ENCODE peak calls at places on chromosome 10, in six cellular contexts. Q, N, K, O, Y and Z are unnamed samples.

GRCh38 chr10:72729528-72729927 is 37.6 kb downstream of the MCU start:
- DNase-seq in K (no peak), Y (no peak), Q (no peak), N (no peak), O (peak), Z (no peak)

GRCh38 chr10:10967029-10967428 is 50.6 kb upstream of the CELF2 start:
- DNase-seq in N (no peak), Q (no peak), O (no peak), K (no peak), Y (peak), Z (no peak)

GRCh38 chr10:29916669-29917068 is 142.7 kb downstream of the JCAD start:
- DNase-seq in Y (no peak), O (no peak), N (no peak), Q (no peak), K (no peak), Z (no peak)

GRCh38 chr10:121936295-121936694 is 8.5 kb upstream of the ATE1 start:
- DNase-seq in O (no peak), K (no peak), Q (no peak), N (no peak), Y (no peak), Z (no peak)

GRCh38 chr10:72319416-72320254 is 35.1 kb downstream of the DNAJB12 start:
- DNase-seq in N (peak), Y (peak), Q (peak), O (peak), K (peak), Z (peak)

GRCh38 chr10:113473851-113474250 is 79.0 kb upstream of the HABP2 start:
- DNase-seq in Y (no peak), K (no peak), N (no peak), Q (no peak), O (no peak), Z (no peak)

GRCh38 chr10:102233997-102234396 is 7.3 kb downstream of the PITX3 start:
- DNase-seq in Y (no peak), N (no peak), Q (no peak), O (no peak), K (no peak), Z (no peak)

GRCh38 chr10:71398991-71399375 is 2.3 kb downstream of the CDH23 start:
- DNase-seq in K (no peak), Y (no peak), Q (no peak), O (no peak), N (peak), Z (no peak)

GRCh38 chr10:77905086-77905735 is 21.3 kb downstream of the DLG5 start:
- DNase-seq in Q (no peak), N (no peak), O (no peak), Y (no peak), K (no peak), Z (no peak)

GRCh38 chr10:63496561-63496960 is 24.6 kb upstream of the REEP3 start:
- DNase-seq in O (no peak), N (no peak), K (no peak), Y (no peak), Q (no peak), Z (no peak)

GRCh38 chr10:63515002-63515763 is 6.0 kb upstream of the REEP3 start:
- DNase-seq in K (peak), Q (peak), O (peak), Y (no peak), N (no peak), Z (peak)

GRCh38 chr10:94286898-94287297 is 75.8 kb downstream of the NOC3L start:
- DNase-seq in N (no peak), Y (no peak), O (peak), K (no peak), Q (peak), Z (peak)

GRCh38 chr10:78341953-78342614 is 308.4 kb downstream of the RPS24 start:
- DNase-seq in Y (peak), O (no peak), K (no peak), Q (no peak), N (peak), Z (no peak)

GRCh38 chr10:119313645-119314044 is 106.3 kb downstream of the GRK5 start:
- DNase-seq in K (no peak), O (no peak), Q (no peak), N (no peak), Y (no peak), Z (no peak)

GRCh38 chr10:101781984-101782810 is 1.0 kb downstream of the NPM3 start:
- DNase-seq in K (no peak), Y (no peak), N (peak), Q (no peak), O (no peak), Z (no peak)

GRCh38 chr10:58695022-58695421 is 182.3 kb downstream of the BICC1 start:
- DNase-seq in K (no peak), N (no peak), O (no peak), Y (no peak), Q (peak), Z (no peak)

GRCh38 chr10:86287966-86288579 is 78.5 kb downstream of the GRID1 start:
- DNase-seq in O (no peak), Y (peak), N (no peak), Q (no peak), K (no peak), Z (no peak)

DNA sequence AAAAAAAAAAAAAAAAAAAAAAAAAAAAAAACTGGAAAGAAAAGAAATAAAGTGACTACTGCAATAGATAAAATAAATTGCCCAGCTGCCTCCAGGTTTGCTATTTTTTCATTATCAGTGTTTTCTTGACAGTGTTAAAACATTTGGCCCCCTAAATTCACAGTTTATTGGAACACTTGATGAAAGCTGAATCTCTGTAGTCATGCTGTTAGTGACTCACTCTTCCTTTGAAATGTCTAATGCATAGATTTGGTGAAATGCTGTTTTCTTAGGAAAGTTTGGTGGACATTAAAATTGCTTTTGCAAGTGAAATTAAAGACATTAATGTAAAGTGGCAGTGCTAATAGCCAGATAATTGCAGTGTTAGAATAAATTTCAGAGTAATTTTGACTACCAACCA is 785.2 kb downstream of the NRG3 start:
- DNase-seq in N (no peak), Y (no peak), O (no peak), Q (no peak), K (no peak), Z (peak)
- H3K4me3 ChIP-seq in N (no peak), Y (no peak), O (no peak), Q (no peak), K (no peak), Z (no peak)

GRCh38 chr10:35448687-35449662 is 112.7 kb downstream of the CCNY start:
- DNase-seq in Q (no peak), N (no peak), K (no peak), Y (no peak), O (peak), Z (peak)
- H3K4me3 ChIP-seq in Q (no peak), N (peak), K (no peak), Y (no peak), O (no peak), Z (no peak)

DNA sequence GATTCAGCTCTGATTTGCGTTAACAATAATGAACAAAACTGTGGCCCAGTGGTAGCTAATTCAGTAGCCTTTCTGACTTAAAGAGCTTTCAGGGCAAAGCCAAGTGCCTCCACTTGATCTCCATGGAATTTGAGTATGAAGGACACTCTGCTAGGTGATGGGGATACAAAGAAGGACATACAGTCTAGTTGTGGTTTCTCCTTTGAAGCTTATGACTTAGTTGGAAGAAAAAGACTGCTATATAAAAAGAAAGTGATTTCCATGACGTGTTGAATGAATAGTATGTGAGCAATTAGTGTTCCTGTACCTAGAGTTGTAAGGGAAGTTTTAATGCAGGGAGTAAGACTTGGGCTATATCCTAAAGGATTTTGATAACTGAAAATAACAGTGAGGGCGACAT is 8.3 kb downstream of the PDCD4 start:
- DNase-seq in N (no peak), O (no peak), Y (no peak), Q (no peak), K (no peak), Z (no peak)
- H3K4me3 ChIP-seq in N (no peak), O (no peak), Y (no peak), Q (no peak), K (no peak), Z (no peak)

DNA sequence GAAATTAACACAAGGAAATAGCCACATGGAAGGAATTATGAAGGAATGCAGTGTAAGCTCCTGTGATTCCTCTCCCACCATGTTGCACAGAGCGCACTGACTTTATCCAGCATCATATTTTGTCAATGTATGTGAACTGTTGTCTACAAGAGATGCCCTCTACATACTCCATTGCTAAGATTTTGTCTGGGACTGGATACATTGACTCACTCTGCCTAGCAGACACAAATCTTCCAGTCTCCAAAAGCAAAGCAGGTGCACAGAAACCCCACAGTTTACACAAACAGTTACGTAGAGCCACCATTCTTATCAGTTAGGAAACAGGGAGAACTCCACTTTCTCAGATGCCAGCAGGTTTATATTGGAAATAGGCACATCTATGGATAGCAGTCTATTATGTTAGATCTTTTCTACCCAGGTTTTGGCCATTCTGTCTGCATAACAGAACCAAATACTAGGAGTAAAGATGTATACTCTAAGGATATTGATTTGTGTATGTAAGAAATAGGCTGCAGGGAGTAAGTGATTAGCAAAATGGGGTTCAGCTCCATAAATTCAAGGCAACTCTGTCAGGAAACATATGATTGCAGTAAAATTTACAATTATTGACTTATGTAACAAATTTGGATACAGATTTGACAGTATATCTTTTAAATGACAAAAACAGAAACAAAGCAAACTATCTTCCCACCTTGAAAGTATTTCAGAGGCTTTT is 1.5 kb downstream of the AKR1C2 start:
- DNase-seq in K (no peak), N (no peak), Y (no peak), Q (no peak), O (no peak), Z (no peak)
- H3K4me3 ChIP-seq in K (no peak), N (peak), Y (no peak), Q (no peak), O (no peak), Z (peak)

GRCh38 chr10:62048919-62049636 is 147.6 kb downstream of the ARID5B start:
- DNase-seq in O (peak), K (peak), Y (peak), Q (peak), N (peak), Z (peak)
- H3K4me3 ChIP-seq in O (peak), K (no peak), Y (peak), Q (peak), N (peak), Z (peak)

DNA sequence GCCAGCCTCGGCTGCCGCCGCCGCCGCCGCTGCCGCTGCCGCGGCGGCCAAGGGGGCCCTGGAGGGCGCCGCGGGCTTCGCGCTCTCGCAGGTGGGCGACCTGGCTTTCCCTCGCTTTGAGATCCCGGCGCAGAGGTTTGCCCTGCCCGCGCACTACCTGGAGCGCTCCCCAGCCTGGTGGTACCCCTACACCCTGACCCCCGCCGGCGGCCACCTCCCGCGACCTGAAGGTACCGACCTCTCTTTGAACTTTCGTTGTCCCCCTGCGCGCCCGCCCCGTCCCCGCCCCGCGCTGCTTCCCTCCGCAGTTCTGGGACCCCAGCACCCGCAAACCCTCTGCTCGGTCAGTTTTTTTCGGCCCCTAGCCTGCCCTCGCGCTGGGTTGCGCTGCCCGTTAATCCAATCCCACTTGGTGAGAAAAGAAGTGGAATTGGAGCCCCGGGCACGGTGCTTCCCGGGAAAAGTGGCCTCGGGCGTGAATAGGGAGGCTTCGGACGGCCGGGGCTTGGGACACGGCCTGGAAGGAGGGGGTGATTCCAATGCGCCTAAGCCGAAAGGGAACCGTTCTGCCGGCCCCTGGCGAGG is 543 bp downstream of the HMX3 start:
- DNase-seq in N (no peak), Q (no peak), O (no peak), K (no peak), Y (no peak), Z (no peak)
- H3K4me3 ChIP-seq in N (peak), Q (no peak), O (peak), K (peak), Y (no peak), Z (no peak)